ENCODE peak calls at places on chromosomes 7 and 10, in six cellular contexts. N is CD4-positive, alpha-beta memory T cell; F is CD8-positive, alpha-beta T cell; Q is OCI-LY7; E is HCT116; W is lower lobe of right lung. H is an unnamed sample. For H3K9me3, the result is how much of the 10 kb centered on the place peaks cover.

GRCh38 chr7:129258649-129259389 is 34.0 kb downstream of the AHCYL2 start:
- DNase-seq in N (no peak), F (no peak), Q (peak), E (no peak), W (no peak), H (peak)

GRCh38 chr7:88669913-88670312 is 89.6 kb upstream of the ZNF804B start:
- DNase-seq in N (no peak), F (no peak), Q (no peak), E (no peak), W (no peak), H (no peak)

GRCh38 chr10:33008499-33009243 is 50.6 kb upstream of the ITGB1 start:
- DNase-seq in N (peak), F (peak), Q (peak), E (peak), W (no peak), H (peak)

GRCh38 chr10:14757394-14757793 is 17.3 kb downstream of the FAM107B start:
- DNase-seq in N (no peak), F (no peak), Q (no peak), E (no peak), W (no peak), H (peak)

GRCh38 chr10:31847518-31847917 is 81.1 kb downstream of the ARHGAP12 start:
- DNase-seq in N (no peak), F (no peak), Q (no peak), E (no peak), W (no peak), H (no peak)

GRCh38 chr7:20439384-20439783 is 108.7 kb downstream of the ITGB8 start:
- DNase-seq in N (no peak), F (no peak), Q (no peak), E (no peak), W (no peak), H (no peak)

GRCh38 chr10:14843327-14843988 is 5.4 kb downstream of the HSPA14 start:
- DNase-seq in N (no peak), F (no peak), Q (no peak), E (no peak), W (no peak), H (no peak)

GRCh38 chr10:130369645-130370381 is 233.6 kb downstream of the GLRX3 start:
- DNase-seq in N (no peak), F (no peak), Q (no peak), E (no peak), W (no peak), H (no peak)

GRCh38 chr7:3780525-3780924 is 479.5 kb downstream of the SDK1 start:
- DNase-seq in N (no peak), F (no peak), Q (no peak), E (no peak), W (no peak), H (no peak)

GRCh38 chr7:40749877-40750276 is 615.1 kb downstream of the SUGCT start:
- DNase-seq in N (no peak), F (no peak), Q (no peak), E (no peak), W (no peak), H (no peak)

GRCh38 chr10:33125522-33125921 is 167.5 kb upstream of the ITGB1 start:
- DNase-seq in N (no peak), F (no peak), Q (no peak), E (no peak), W (no peak), H (no peak)

GRCh38 chr10:108629843-108630242 is 1293.5 kb downstream of the XPNPEP1 start:
- DNase-seq in N (no peak), F (no peak), Q (no peak), E (no peak), W (no peak), H (no peak)

GRCh38 chr10:128982179-128982915 is 484.7 kb upstream of the MGMT start:
- DNase-seq in N (no peak), F (no peak), Q (no peak), E (no peak), W (no peak), H (no peak)

GRCh38 chr10:78931333-78932083 is 137.3 kb upstream of the ZMIZ1 start:
- DNase-seq in N (no peak), F (no peak), Q (no peak), E (no peak), W (no peak), H (no peak)

GRCh38 chr7:18361756-18362155 is 133.8 kb upstream of the HDAC9 start:
- DNase-seq in N (no peak), F (no peak), Q (no peak), E (no peak), W (no peak), H (no peak)

GRCh38 chr10:75708060-75708459 is 276.6 kb downstream of the LRMDA start:
- DNase-seq in N (no peak), F (no peak), Q (no peak), E (no peak), W (no peak), H (no peak)
- H3K9me3 ChIP-seq in N (under half), F (under half), Q (under half), E (under half), W (under half), H (under half)

DNA sequence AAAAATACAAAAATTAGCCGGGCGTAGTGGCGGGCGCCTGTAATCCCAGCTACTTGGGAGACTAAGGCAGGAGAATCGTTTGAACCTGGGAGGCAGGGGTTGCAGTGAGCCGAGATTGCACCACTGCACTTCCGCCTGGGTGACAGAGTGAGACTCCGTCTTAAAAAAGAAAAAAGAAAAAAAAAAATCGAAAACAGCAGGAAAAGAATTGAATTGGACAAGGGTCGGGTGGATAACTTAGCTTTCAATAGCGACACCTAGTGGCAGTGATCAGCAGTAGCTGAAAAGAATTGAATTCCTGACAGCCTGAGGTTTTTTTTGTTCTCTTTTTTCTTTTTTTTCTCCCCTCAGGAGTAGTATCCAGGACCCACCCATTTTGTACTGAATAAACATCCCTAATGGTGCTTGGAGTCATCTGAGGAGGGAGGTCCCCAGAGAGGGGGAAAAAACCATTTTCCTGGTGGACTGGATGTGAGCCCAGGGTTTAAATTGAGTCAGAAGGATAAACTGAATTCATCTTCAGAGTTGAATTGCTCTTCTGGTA is 55.1 kb downstream of the CYCS start:
- DNase-seq in N (peak), F (peak), Q (peak), E (peak), W (peak), H (peak)
- H3K4me3 ChIP-seq in N (no peak), F (no peak), Q (no peak), E (peak), W (peak), H (no peak)

GRCh38 chr7:138170298-138170697 is 94.0 kb downstream of the AKR1D1 start:
- DNase-seq in N (no peak), F (no peak), Q (no peak), E (no peak), W (no peak), H (no peak)

GRCh38 chr7:138173548-138173947 is 97.3 kb downstream of the AKR1D1 start:
- DNase-seq in N (no peak), F (no peak), Q (no peak), E (no peak), W (no peak), H (no peak)

GRCh38 chr7:138167869-138168296 is 91.6 kb downstream of the AKR1D1 start:
- DNase-seq in N (no peak), F (no peak), Q (no peak), E (no peak), W (no peak), H (no peak)

GRCh38 chr7:138169441-138169851 is 93.2 kb downstream of the AKR1D1 start:
- DNase-seq in N (no peak), F (no peak), Q (no peak), E (no peak), W (no peak), H (no peak)

DNA sequence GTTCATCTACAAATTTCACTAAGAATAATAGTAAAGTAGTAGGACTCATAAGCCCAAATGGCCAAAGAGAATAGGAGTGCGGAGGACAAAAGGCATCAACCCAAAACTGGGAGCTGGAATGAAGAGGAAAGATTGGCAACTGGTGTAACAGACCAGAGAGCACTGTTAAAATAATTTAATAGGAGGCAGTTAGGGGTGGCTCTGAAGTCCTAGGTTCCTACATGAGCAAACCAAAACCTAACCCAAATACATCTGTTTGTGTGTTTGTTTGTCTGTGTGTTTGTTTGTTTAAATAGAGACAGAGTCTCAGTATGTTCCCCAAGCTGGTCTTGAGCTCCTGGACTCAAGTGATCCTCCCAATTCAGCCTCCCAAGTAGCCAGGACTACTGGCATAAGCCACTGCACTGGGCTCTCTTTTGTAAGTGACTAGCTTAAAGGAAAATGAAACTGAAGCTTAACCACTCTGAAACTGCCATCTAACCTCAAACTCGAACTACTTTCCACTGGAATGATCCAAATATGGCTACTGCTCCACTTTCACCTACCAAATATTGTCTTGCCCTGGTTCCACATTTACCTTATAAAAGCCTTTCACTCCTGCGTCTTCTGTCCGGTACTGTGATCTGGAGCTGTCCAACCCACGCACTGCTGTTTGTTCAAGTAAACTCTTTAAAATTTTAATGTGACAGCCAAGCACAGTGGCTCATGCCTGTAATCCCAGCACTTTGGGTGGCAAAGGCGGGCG is 94.9 kb downstream of the AKR1D1 start:
- DNase-seq in N (no peak), F (no peak), Q (no peak), E (no peak), W (no peak), H (no peak)
- H3K9me3 ChIP-seq in N (under half), F (under half), Q (under half), E (under half), W (under half), H (under half)

GRCh38 chr7:150567168-150567567 is at the start of gene GIMAP4:
- DNase-seq in N (peak), F (no peak), Q (no peak), E (no peak), W (no peak), H (no peak)
- H3K4me3 ChIP-seq in N (peak), F (peak), Q (no peak), E (no peak), W (peak), H (peak)

DNA sequence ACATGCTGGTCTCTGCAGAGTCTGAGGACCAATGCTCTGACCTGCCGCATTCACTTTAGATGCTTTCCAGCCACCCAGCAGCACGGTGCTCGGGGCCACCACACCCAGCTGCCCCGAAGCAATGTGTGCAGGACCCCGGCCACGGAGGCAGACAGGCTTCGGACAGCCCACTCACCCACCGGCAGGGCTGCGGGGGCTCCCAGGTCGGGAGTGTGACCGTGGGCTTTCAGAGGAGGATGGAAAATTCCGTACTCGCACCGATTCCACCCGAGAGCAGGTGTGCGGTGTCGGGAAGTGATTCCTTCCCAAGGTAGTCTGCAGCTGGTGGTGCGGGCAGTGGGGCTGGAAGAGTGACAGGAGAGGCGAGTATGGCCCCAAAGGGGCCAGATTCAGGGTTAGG is 190.9 kb downstream of the DNAJB6 start:
- DNase-seq in N (no peak), F (no peak), Q (no peak), E (no peak), W (no peak), H (no peak)
- H3K9me3 ChIP-seq in N (under half), F (under half), Q (under half), E (under half), W (under half), H (under half)

GRCh38 chr10:82278401-82279182 is 403.6 kb downstream of the NRG3 start:
- DNase-seq in N (no peak), F (no peak), Q (peak), E (no peak), W (no peak), H (no peak)
- H3K4me3 ChIP-seq in N (no peak), F (no peak), Q (peak), E (no peak), W (no peak), H (no peak)